ENCODE peak calls at places on chromosome 10, in nine cellular contexts. One of them, this sample, is unnamed.

GRCh38 chr10:66627156-66627555 is 298.7 kb upstream of the LRRTM3 start:
- DNase-seq in SK-N-MC: no peak
- DNase-seq in ovary: no peak
- DNase-seq in CD8-positive, alpha-beta T cell: no peak
- DNase-seq in CD8-positive, alpha-beta memory T cell: no peak
- DNase-seq in A549: peak; percentile 5
- DNase-seq in left ventricle myocardium inferior: no peak
- DNase-seq in adipocyte: peak; percentile 71
- DNase-seq in uterus: no peak
- DNase-seq in this sample: no peak

GRCh38 chr10:101006593-101007098 is 7.0 kb downstream of the LZTS2 start:
- DNase-seq in SK-N-MC: no peak
- DNase-seq in ovary: peak; percentile 65
- DNase-seq in CD8-positive, alpha-beta T cell: no peak
- DNase-seq in CD8-positive, alpha-beta memory T cell: no peak
- DNase-seq in A549: no peak
- DNase-seq in left ventricle myocardium inferior: no peak
- DNase-seq in adipocyte: no peak
- DNase-seq in uterus: peak; percentile 46
- DNase-seq in this sample: no peak

GRCh38 chr10:33238643-33239042 is 95.8 kb downstream of the NRP1 start:
- DNase-seq in SK-N-MC: no peak
- DNase-seq in ovary: no peak
- DNase-seq in CD8-positive, alpha-beta T cell: no peak
- DNase-seq in CD8-positive, alpha-beta memory T cell: no peak
- DNase-seq in A549: peak; percentile 21
- DNase-seq in left ventricle myocardium inferior: no peak
- DNase-seq in adipocyte: peak; percentile 62
- DNase-seq in uterus: no peak
- DNase-seq in this sample: no peak

GRCh38 chr10:77458986-77459590 is 178.5 kb downstream of the KCNMA1 start:
- DNase-seq in SK-N-MC: no peak
- DNase-seq in ovary: no peak
- DNase-seq in CD8-positive, alpha-beta T cell: no peak
- DNase-seq in CD8-positive, alpha-beta memory T cell: no peak
- DNase-seq in A549: no peak
- DNase-seq in left ventricle myocardium inferior: no peak
- DNase-seq in adipocyte: peak; percentile 15
- DNase-seq in uterus: no peak
- DNase-seq in this sample: no peak

GRCh38 chr10:127193125-127193524 is 3.3 kb downstream of the INSYN2A start:
- DNase-seq in SK-N-MC: no peak
- DNase-seq in ovary: no peak
- DNase-seq in CD8-positive, alpha-beta T cell: no peak
- DNase-seq in CD8-positive, alpha-beta memory T cell: no peak
- DNase-seq in A549: no peak
- DNase-seq in left ventricle myocardium inferior: no peak
- DNase-seq in adipocyte: no peak
- DNase-seq in uterus: no peak
- DNase-seq in this sample: no peak

GRCh38 chr10:110636932-110637557 is 7.1 kb upstream of the RBM20 start:
- DNase-seq in SK-N-MC: no peak
- DNase-seq in ovary: no peak
- DNase-seq in CD8-positive, alpha-beta T cell: no peak
- DNase-seq in CD8-positive, alpha-beta memory T cell: no peak
- DNase-seq in A549: no peak
- DNase-seq in left ventricle myocardium inferior: peak; percentile 78
- DNase-seq in adipocyte: no peak
- DNase-seq in uterus: no peak
- DNase-seq in this sample: no peak

GRCh38 chr10:85611746-85612377 is 754.7 kb downstream of the GRID1 start:
- DNase-seq in SK-N-MC: no peak
- DNase-seq in ovary: no peak
- DNase-seq in CD8-positive, alpha-beta T cell: no peak
- DNase-seq in CD8-positive, alpha-beta memory T cell: no peak
- DNase-seq in A549: no peak
- DNase-seq in left ventricle myocardium inferior: no peak
- DNase-seq in adipocyte: no peak
- DNase-seq in uterus: no peak
- DNase-seq in this sample: no peak

GRCh38 chr10:92569071-92569470 is 4.8 kb downstream of the IDE start:
- DNase-seq in SK-N-MC: no peak
- DNase-seq in ovary: no peak
- DNase-seq in CD8-positive, alpha-beta T cell: no peak
- DNase-seq in CD8-positive, alpha-beta memory T cell: no peak
- DNase-seq in A549: no peak
- DNase-seq in left ventricle myocardium inferior: no peak
- DNase-seq in adipocyte: no peak
- DNase-seq in uterus: no peak
- DNase-seq in this sample: no peak

GRCh38 chr10:32692174-32692573 is 246.2 kb downstream of the CCDC7 start:
- DNase-seq in SK-N-MC: no peak
- DNase-seq in ovary: no peak
- DNase-seq in CD8-positive, alpha-beta T cell: no peak
- DNase-seq in CD8-positive, alpha-beta memory T cell: no peak
- DNase-seq in A549: no peak
- DNase-seq in left ventricle myocardium inferior: no peak
- DNase-seq in adipocyte: peak; percentile 20
- DNase-seq in uterus: no peak
- DNase-seq in this sample: no peak

DNA sequence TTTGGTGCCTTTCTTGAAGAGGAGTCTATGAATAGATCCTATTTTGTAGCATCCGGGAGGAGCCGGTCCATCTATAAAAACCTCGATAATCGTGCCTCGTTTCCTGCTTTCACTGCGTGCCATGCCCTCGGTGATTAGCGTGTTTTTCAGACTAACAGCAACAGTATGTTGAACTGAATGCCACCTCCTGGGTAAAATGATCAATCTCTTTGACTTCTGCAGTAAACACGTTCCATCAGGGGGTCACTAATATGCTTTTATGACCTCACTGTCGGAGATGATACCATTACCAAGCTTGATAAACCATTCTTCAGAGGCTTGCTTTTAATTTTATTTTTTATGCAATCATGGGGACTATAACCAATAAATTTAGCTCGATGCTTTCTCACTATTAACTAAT is 228.3 kb downstream of the ADARB2 start:
- DNase-seq in SK-N-MC: no peak
- DNase-seq in ovary: no peak
- DNase-seq in CD8-positive, alpha-beta T cell: no peak
- DNase-seq in CD8-positive, alpha-beta memory T cell: no peak
- DNase-seq in A549: no peak
- DNase-seq in left ventricle myocardium inferior: no peak
- DNase-seq in adipocyte: no peak
- DNase-seq in uterus: no peak
- DNase-seq in this sample: no peak
- H3K9me3 ChIP-seq in SK-N-MC: no peaks in the 10 kb centered on the region
- H3K9me3 ChIP-seq in ovary: no peaks in the 10 kb centered on the region
- H3K9me3 ChIP-seq in CD8-positive, alpha-beta T cell: no peaks in the 10 kb centered on the region
- H3K9me3 ChIP-seq in CD8-positive, alpha-beta memory T cell: no peaks in the 10 kb centered on the region
- H3K9me3 ChIP-seq in A549: no peaks in the 10 kb centered on the region
- H3K9me3 ChIP-seq in left ventricle myocardium inferior: no peaks in the 10 kb centered on the region
- H3K9me3 ChIP-seq in adipocyte: no peaks in the 10 kb centered on the region
- H3K9me3 ChIP-seq in uterus: no peaks in the 10 kb centered on the region
- H3K9me3 ChIP-seq in this sample: no peaks in the 10 kb centered on the region

GRCh38 chr10:131274883-131275282 is 36.6 kb downstream of the TCERG1L start:
- DNase-seq in SK-N-MC: no peak
- DNase-seq in ovary: no peak
- DNase-seq in CD8-positive, alpha-beta T cell: no peak
- DNase-seq in CD8-positive, alpha-beta memory T cell: no peak
- DNase-seq in A549: no peak
- DNase-seq in left ventricle myocardium inferior: no peak
- DNase-seq in adipocyte: no peak
- DNase-seq in uterus: no peak
- DNase-seq in this sample: no peak
- H3K9me3 ChIP-seq in SK-N-MC: no peaks in the 10 kb centered on the region
- H3K9me3 ChIP-seq in ovary: no peaks in the 10 kb centered on the region
- H3K9me3 ChIP-seq in CD8-positive, alpha-beta T cell: no peaks in the 10 kb centered on the region
- H3K9me3 ChIP-seq in CD8-positive, alpha-beta memory T cell: no peaks in the 10 kb centered on the region
- H3K9me3 ChIP-seq in A549: no peaks in the 10 kb centered on the region
- H3K9me3 ChIP-seq in left ventricle myocardium inferior: no peaks in the 10 kb centered on the region
- H3K9me3 ChIP-seq in adipocyte: no peaks in the 10 kb centered on the region
- H3K9me3 ChIP-seq in uterus: no peaks in the 10 kb centered on the region
- H3K9me3 ChIP-seq in this sample: no peaks in the 10 kb centered on the region

GRCh38 chr10:102586858-102587257 is 57.4 kb upstream of the TRIM8 start:
- DNase-seq in SK-N-MC: no peak
- DNase-seq in ovary: no peak
- DNase-seq in CD8-positive, alpha-beta T cell: no peak
- DNase-seq in CD8-positive, alpha-beta memory T cell: no peak
- DNase-seq in A549: no peak
- DNase-seq in left ventricle myocardium inferior: no peak
- DNase-seq in adipocyte: no peak
- DNase-seq in uterus: no peak
- DNase-seq in this sample: no peak
- H3K9me3 ChIP-seq in SK-N-MC: no peaks in the 10 kb centered on the region
- H3K9me3 ChIP-seq in ovary: no peaks in the 10 kb centered on the region
- H3K9me3 ChIP-seq in CD8-positive, alpha-beta T cell: no peaks in the 10 kb centered on the region
- H3K9me3 ChIP-seq in CD8-positive, alpha-beta memory T cell: no peaks in the 10 kb centered on the region
- H3K9me3 ChIP-seq in A549: no peaks in the 10 kb centered on the region
- H3K9me3 ChIP-seq in left ventricle myocardium inferior: no peaks in the 10 kb centered on the region
- H3K9me3 ChIP-seq in adipocyte: no peaks in the 10 kb centered on the region
- H3K9me3 ChIP-seq in uterus: no peaks in the 10 kb centered on the region
- H3K9me3 ChIP-seq in this sample: no peaks in the 10 kb centered on the region

DNA sequence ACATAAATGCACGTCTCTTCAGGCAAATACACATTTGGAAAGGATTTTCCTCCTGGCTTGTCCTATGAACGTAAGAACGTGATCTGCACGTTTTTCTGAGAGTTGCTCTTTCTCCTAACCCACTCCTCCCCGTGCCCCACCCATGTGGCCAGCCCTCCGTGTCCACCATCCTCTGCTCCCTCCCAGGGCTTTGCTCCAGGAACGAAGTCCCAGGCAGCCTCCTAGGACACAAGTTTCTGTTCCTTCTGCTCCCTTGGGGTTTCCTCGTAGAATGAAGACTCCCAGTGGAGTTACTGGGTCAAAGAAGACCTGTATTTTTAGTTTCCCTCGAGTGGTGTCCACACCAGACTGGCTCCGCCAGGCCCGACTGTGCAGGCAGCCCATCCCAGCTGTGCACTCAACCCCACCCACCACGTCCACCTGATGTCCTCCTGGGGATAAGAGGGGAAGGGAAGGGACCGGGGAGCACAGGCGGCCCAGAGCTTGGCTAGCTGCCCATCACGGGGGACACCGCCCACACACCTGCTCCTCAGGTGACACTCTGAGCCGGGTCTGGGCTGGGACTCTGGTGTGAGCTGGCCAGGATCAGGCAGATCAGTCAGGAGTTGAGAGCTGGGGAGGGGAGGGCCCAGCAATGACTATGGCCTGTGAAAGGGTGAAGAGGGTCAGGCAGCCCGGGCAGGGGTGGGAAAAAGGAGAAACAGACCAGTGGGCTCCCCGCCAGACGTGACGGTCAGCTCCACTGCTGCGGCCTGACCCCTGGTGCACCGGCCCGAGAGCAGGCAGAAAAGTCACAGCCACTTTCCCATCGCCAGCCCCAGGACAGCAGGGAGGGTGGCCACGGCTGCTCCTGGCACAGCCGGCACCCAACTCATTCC is 54.3 kb upstream of the PPP2R2D start:
- DNase-seq in SK-N-MC: no peak
- DNase-seq in ovary: no peak
- DNase-seq in CD8-positive, alpha-beta T cell: no peak
- DNase-seq in CD8-positive, alpha-beta memory T cell: no peak
- DNase-seq in A549: no peak
- DNase-seq in left ventricle myocardium inferior: no peak
- DNase-seq in adipocyte: no peak
- DNase-seq in uterus: no peak
- DNase-seq in this sample: no peak
- H3K9me3 ChIP-seq in SK-N-MC: no peaks in the 10 kb centered on the region
- H3K9me3 ChIP-seq in ovary: no peaks in the 10 kb centered on the region
- H3K9me3 ChIP-seq in CD8-positive, alpha-beta T cell: no peaks in the 10 kb centered on the region
- H3K9me3 ChIP-seq in CD8-positive, alpha-beta memory T cell: no peaks in the 10 kb centered on the region
- H3K9me3 ChIP-seq in A549: no peaks in the 10 kb centered on the region
- H3K9me3 ChIP-seq in left ventricle myocardium inferior: no peaks in the 10 kb centered on the region
- H3K9me3 ChIP-seq in adipocyte: no peaks in the 10 kb centered on the region
- H3K9me3 ChIP-seq in uterus: no peaks in the 10 kb centered on the region
- H3K9me3 ChIP-seq in this sample: peaks cover 4% of the 10 kb centered on the region

GRCh38 chr10:42593284-42593683 is 45.1 kb downstream of the ZNF33B start:
- DNase-seq in SK-N-MC: no peak
- DNase-seq in ovary: no peak
- DNase-seq in CD8-positive, alpha-beta T cell: no peak
- DNase-seq in CD8-positive, alpha-beta memory T cell: no peak
- DNase-seq in A549: no peak
- DNase-seq in left ventricle myocardium inferior: no peak
- DNase-seq in adipocyte: no peak
- DNase-seq in uterus: no peak
- DNase-seq in this sample: no peak
- H3K9me3 ChIP-seq in SK-N-MC: no peaks in the 10 kb centered on the region
- H3K9me3 ChIP-seq in ovary: no peaks in the 10 kb centered on the region
- H3K9me3 ChIP-seq in CD8-positive, alpha-beta T cell: peaks cover 56% of the 10 kb centered on the region
- H3K9me3 ChIP-seq in CD8-positive, alpha-beta memory T cell: peaks cover 48% of the 10 kb centered on the region
- H3K9me3 ChIP-seq in A549: peaks cover 93% of the 10 kb centered on the region
- H3K9me3 ChIP-seq in left ventricle myocardium inferior: peaks cover 60% of the 10 kb centered on the region
- H3K9me3 ChIP-seq in adipocyte: peaks cover 67% of the 10 kb centered on the region
- H3K9me3 ChIP-seq in uterus: no peaks in the 10 kb centered on the region
- H3K9me3 ChIP-seq in this sample: peaks cover 41% of the 10 kb centered on the region

DNA sequence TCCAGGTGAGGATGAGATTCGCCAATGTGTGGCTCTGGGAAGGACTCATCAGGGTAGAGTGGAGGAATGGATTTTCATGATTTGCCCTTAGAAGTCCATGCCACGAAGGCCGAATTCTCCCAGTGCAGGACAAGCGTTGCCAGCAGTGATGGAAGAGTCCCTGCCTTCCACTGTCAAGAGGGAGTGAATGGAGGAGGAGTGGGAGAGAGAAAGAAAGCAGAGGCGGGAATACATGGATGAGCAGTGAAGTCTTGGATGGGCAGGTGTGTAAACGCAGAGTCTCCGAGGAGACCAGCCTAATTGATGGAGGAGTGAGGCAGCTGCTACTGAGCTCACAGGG is 419.2 kb downstream of the GLRX3 start:
- DNase-seq in SK-N-MC: no peak
- DNase-seq in ovary: no peak
- DNase-seq in CD8-positive, alpha-beta T cell: no peak
- DNase-seq in CD8-positive, alpha-beta memory T cell: no peak
- DNase-seq in A549: no peak
- DNase-seq in left ventricle myocardium inferior: no peak
- DNase-seq in adipocyte: no peak
- DNase-seq in uterus: no peak
- DNase-seq in this sample: no peak
- H3K9me3 ChIP-seq in SK-N-MC: no peaks in the 10 kb centered on the region
- H3K9me3 ChIP-seq in ovary: no peaks in the 10 kb centered on the region
- H3K9me3 ChIP-seq in CD8-positive, alpha-beta T cell: no peaks in the 10 kb centered on the region
- H3K9me3 ChIP-seq in CD8-positive, alpha-beta memory T cell: no peaks in the 10 kb centered on the region
- H3K9me3 ChIP-seq in A549: no peaks in the 10 kb centered on the region
- H3K9me3 ChIP-seq in left ventricle myocardium inferior: no peaks in the 10 kb centered on the region
- H3K9me3 ChIP-seq in adipocyte: no peaks in the 10 kb centered on the region
- H3K9me3 ChIP-seq in uterus: no peaks in the 10 kb centered on the region
- H3K9me3 ChIP-seq in this sample: no peaks in the 10 kb centered on the region